ENCODE peak calls at places on chromosome 17, in six cellular contexts. B, F, V, K, U and M are unnamed samples.
A peak's percentile ranks its signal among the peaks of the same experiment; 100 is the strongest.

GRCh38 chr17:77959926-77960521 is 1.5 kb downstream of the TNRC6C start:
- DNase-seq in F (no peak), K (peak; percentile 12), V (peak; percentile 55), B (no peak), U (no peak), M (no peak)

GRCh38 chr17:67818110-67819002 is 6.9 kb upstream of the BPTF start:
- DNase-seq in F (peak; percentile 88), U (no peak), V (no peak), K (no peak), B (no peak), M (no peak)

GRCh38 chr17:43367588-43368242 is 31.1 kb upstream of the ARL4D start:
- DNase-seq in K (peak; percentile 48), F (peak; percentile 91), V (peak; percentile 67), B (peak; percentile 96), U (peak; percentile 60), M (peak; percentile 94)

GRCh38 chr17:77375917-77376651 is 235.3 kb downstream of the SEC14L1 start:
- DNase-seq in K (no peak), F (no peak), U (no peak), B (no peak), V (peak; percentile 82), M (no peak)

GRCh38 chr17:8420041-8420934 is 15.4 kb upstream of the NDEL1 start:
- DNase-seq in K (peak; percentile 96), V (peak; percentile 72), F (no peak), B (no peak), U (no peak), M (no peak)

GRCh38 chr17:57861737-57862409 is 12.0 kb upstream of the MRPS23 start:
- DNase-seq in K (no peak), U (peak; percentile 70), F (no peak), B (no peak), V (peak; percentile 88), M (no peak)

GRCh38 chr17:9409430-9409829 is 166.2 kb downstream of the STX8 start:
- DNase-seq in V (peak; percentile 52), F (no peak), B (no peak), K (no peak), U (no peak), M (no peak)

GRCh38 chr17:74686761-74687160 is 26.0 kb downstream of the CD300LF start:
- DNase-seq in V (no peak), F (no peak), U (no peak), B (no peak), K (no peak), M (no peak)

GRCh38 chr17:29930399-29931010 is 477 bp upstream of the SSH2 start:
- DNase-seq in F (no peak), V (no peak), K (peak; percentile 20), U (peak; percentile 49), B (no peak), M (no peak)

GRCh38 chr17:29936724-29937123 is 4.7 kb upstream of the EFCAB5 start:
- DNase-seq in K (no peak), F (no peak), V (no peak), U (no peak), B (no peak), M (no peak)

GRCh38 chr17:29931253-29931932 is 1.4 kb upstream of the SSH2 start:
- DNase-seq in F (peak; percentile 90), V (peak; percentile 75), U (peak; percentile 53), K (peak; percentile 83), B (peak; percentile 82), M (peak; percentile 83)

GRCh38 chr17:29929544-29930398 is at the start of gene SSH2:
- DNase-seq in F (peak; percentile 67), V (peak; percentile 89), B (peak; percentile 60), U (peak; percentile 88), K (peak; percentile 94), M (peak; percentile 53)

DNA sequence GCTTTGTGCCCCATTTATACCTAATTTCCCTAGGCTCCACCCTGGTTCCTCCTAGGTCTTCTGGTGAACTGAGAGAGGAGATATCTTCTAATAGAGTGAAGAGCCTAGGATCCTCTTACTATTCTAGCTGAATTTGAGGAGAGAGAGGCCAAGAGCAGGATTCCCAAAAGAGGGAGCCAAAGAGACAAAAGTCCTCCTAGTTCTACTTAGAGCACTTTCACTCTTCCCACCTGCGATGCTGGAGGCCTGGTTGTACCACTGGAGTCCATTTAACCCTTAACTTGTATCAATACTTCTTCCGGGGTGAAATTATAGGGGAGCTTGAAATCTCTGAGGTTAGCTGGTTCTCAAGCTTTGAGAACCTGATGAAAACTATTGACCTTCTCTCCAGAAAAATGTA is 3.4 kb upstream of the SSH2 start:
- DNase-seq in V (no peak), U (no peak), B (peak; percentile 28), K (peak; percentile 21), F (no peak), M (peak; percentile 85)
- TF ChIP-seq JUND in V (no peak), U (no peak), B (no peak), K (no peak), F (no peak), M (no peak)

DNA sequence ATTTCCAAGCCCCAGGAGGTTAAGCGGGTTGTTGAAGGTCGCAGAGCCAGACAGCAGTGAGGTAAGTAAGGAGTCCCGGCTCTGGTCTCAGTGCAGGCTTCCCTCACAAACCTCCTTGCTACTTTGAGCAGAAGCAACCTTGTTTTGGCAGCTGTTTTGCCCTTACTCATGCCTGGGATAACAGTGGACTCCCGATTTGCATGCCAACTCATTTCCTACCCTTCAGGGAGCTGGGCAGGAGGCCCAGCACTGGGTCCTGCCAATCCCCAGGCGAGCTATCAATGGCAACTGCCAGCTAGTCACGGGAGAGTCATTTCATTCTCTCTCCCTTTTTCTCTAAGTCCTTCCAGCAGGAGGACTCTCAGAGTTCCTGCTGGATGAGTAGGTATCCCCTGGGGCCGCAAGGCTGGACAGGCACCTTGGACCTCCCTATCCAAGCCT is 72.0 kb upstream of the KSR1 start:
- DNase-seq in U (no peak), B (no peak), F (no peak), V (no peak), K (no peak), M (peak; percentile 39)
- TF ChIP-seq JUND in U (no peak), B (no peak), F (no peak), V (peak; percentile 77), K (no peak), M (no peak)

GRCh38 chr17:51250314-51250840 is 9.5 kb downstream of the MBTD1 start:
- DNase-seq in U (no peak), V (no peak), F (no peak), K (no peak), B (no peak), M (no peak)
- TF ChIP-seq JUND in U (no peak), V (no peak), F (no peak), K (no peak), B (no peak), M (no peak)

GRCh38 chr17:60154616-60155426 is 5.0 kb downstream of the CA4 start:
- DNase-seq in U (no peak), B (no peak), K (no peak), F (no peak), V (peak; percentile 50), M (no peak)
- TF ChIP-seq JUND in U (no peak), B (no peak), K (no peak), F (no peak), V (no peak), M (no peak)

GRCh38 chr17:61660726-61661125 is 69.7 kb upstream of the NACA2 start:
- DNase-seq in F (no peak), U (no peak), K (no peak), B (no peak), V (no peak), M (no peak)

GRCh38 chr17:61658183-61658582 is 67.2 kb upstream of the NACA2 start:
- DNase-seq in F (no peak), B (no peak), V (no peak), U (no peak), K (no peak), M (no peak)

GRCh38 chr17:61661135-61661534 is 70.1 kb upstream of the NACA2 start:
- DNase-seq in F (no peak), U (no peak), K (no peak), B (no peak), V (no peak), M (no peak)

GRCh38 chr17:61659437-61659836 is 68.4 kb upstream of the NACA2 start:
- DNase-seq in U (no peak), K (no peak), F (no peak), B (no peak), V (no peak), M (no peak)

DNA sequence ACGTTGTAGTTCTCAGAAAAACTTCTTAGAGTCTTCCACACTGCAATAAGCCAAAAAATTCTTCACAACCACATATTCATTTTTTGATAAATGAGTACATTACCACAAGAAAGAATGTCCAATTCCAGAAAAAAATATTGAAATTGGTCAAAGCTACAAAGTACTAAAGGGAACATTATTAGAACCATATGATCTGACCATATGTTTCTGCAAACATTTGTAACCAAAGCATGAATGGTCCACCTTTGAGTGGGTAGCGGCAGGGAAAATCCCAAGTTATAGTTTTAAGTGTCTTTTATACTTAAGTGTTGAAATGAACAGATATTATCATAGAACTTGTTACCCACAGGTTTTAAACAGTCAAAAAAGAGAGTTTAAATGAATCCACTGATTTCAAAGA is 71.8 kb upstream of the NACA2 start:
- DNase-seq in U (no peak), F (no peak), V (no peak), B (no peak), K (no peak), M (no peak)
- TF ChIP-seq JUND in U (no peak), F (no peak), V (no peak), B (no peak), K (no peak), M (no peak)

GRCh38 chr17:79803997-79804855 is 7.3 kb upstream of the CBX8 start:
- DNase-seq in F (peak; percentile 43), U (peak; percentile 70), B (no peak), K (no peak), V (peak; percentile 45), M (no peak)
- TF ChIP-seq JUND in F (no peak), U (no peak), B (no peak), K (no peak), V (no peak), M (no peak)

GRCh38 chr17:17052462-17053221 is 10.4 kb downstream of the MPRIP start:
- DNase-seq in B (no peak), V (no peak), F (no peak), K (no peak), U (no peak), M (no peak)
- TF ChIP-seq JUND in B (no peak), V (no peak), F (no peak), K (no peak), U (no peak), M (no peak)